ENCODE peak calls at places on chromosomes 5 and 9, in seven cellular contexts. X, K, T, C, L, W and V are unnamed samples.

GRCh38 chr5:68331202-68332108 is 115.9 kb downstream of the PIK3R1 start:
- DNase-seq in C (peak; percentile 80), T (no peak), X (no peak), L (no peak), K (peak; percentile 73), W (no peak), V (no peak)

GRCh38 chr5:125510651-125511050 is 764.2 kb upstream of the ZNF608 start:
- DNase-seq in T (no peak), C (no peak), K (no peak), L (no peak), X (no peak), W (no peak), V (no peak)

GRCh38 chr5:108212775-108213346 is 169.0 kb downstream of the FBXL17 start:
- DNase-seq in K (peak; percentile 57), C (peak; percentile 70), W (no peak), X (peak; percentile 43), L (peak; percentile 75), T (no peak), V (no peak)

GRCh38 chr5:160463775-160464465 is 42.3 kb downstream of the PTTG1 start:
- DNase-seq in K (peak; percentile 86), T (no peak), X (no peak), C (peak; percentile 93), L (peak; percentile 91), W (no peak), V (no peak)

GRCh38 chr5:154771383-154771901 is 16.3 kb downstream of the LARP1 start:
- DNase-seq in L (no peak), X (no peak), T (no peak), K (peak; percentile 94), W (no peak), C (peak; percentile 92), V (no peak)

GRCh38 chr5:73120222-73121108 is at the start of gene TMEM171:
- DNase-seq in T (no peak), L (peak; percentile 42), C (peak; percentile 37), W (no peak), K (peak; percentile 31), X (peak; percentile 71), V (peak; percentile 82)

GRCh38 chr5:98128271-98128670 is 645.2 kb upstream of the RGMB start:
- DNase-seq in T (no peak), K (no peak), W (no peak), X (no peak), C (no peak), L (no peak), V (no peak)

GRCh38 chr5:90996089-90996488 is 387.0 kb downstream of the ARRDC3 start:
- DNase-seq in C (no peak), T (no peak), L (no peak), K (no peak), W (no peak), X (no peak), V (no peak)

GRCh38 chr9:38359297-38359653 is 33.2 kb upstream of the ALDH1B1 start:
- DNase-seq in T (no peak), X (no peak), W (no peak), L (no peak), C (no peak), K (no peak), V (no peak)

GRCh38 chr5:67966712-67967111 is 248.8 kb upstream of the PIK3R1 start:
- DNase-seq in C (no peak), L (no peak), W (no peak), X (no peak), T (no peak), K (no peak), V (no peak)

GRCh38 chr5:129271309-129271708 is 176.8 kb downstream of the ISOC1 start:
- DNase-seq in K (no peak), W (no peak), L (peak; percentile 49), C (no peak), T (no peak), X (no peak), V (no peak)

GRCh38 chr5:179345429-179346321 is at the start of gene ADAMTS2:
- DNase-seq in W (peak; percentile 73), K (no peak), T (no peak), L (no peak), X (peak; percentile 47), C (peak; percentile 56), V (no peak)

GRCh38 chr9:109297899-109298298 is 23.0 kb downstream of the EPB41L4B start:
- DNase-seq in W (no peak), K (peak; percentile 97), C (peak; percentile 66), T (no peak), X (no peak), L (peak; percentile 84), V (no peak)

GRCh38 chr5:856531-857425 is 6.0 kb upstream of the ZDHHC11 start:
- DNase-seq in T (no peak), L (no peak), X (peak; percentile 26), K (peak; percentile 5), W (peak; percentile 7), C (no peak), V (peak; percentile 49)

GRCh38 chr5:143673676-143674468 is 138.1 kb upstream of the HMHB1 start:
- DNase-seq in L (peak; percentile 72), W (no peak), T (no peak), C (no peak), K (no peak), X (no peak), V (no peak)

GRCh38 chr9:16475996-16476395 is 394.5 kb downstream of the BNC2 start:
- DNase-seq in X (no peak), C (no peak), T (no peak), L (no peak), K (no peak), W (no peak), V (no peak)

GRCh38 chr5:15929616-15930303 is 249.8 kb downstream of the MARCHF11 start:
- DNase-seq in L (no peak), K (peak; percentile 87), X (no peak), W (no peak), T (no peak), C (peak; percentile 90), V (no peak)

GRCh38 chr9:83220737-83221136 is 157.8 kb upstream of the RASEF start:
- DNase-seq in K (peak; percentile 89), L (peak; percentile 63), X (no peak), T (no peak), W (no peak), C (peak; percentile 29), V (no peak)

GRCh38 chr9:36441966-36442365 is 41.9 kb upstream of the RNF38 start:
- DNase-seq in K (no peak), T (no peak), L (no peak), X (no peak), C (no peak), W (no peak), V (no peak)

GRCh38 chr5:116522737-116523136 is 51.9 kb downstream of the SEMA6A start:
- DNase-seq in K (no peak), W (no peak), L (no peak), X (no peak), C (no peak), T (no peak), V (no peak)

GRCh38 chr5:116524051-116524450 is 50.6 kb downstream of the SEMA6A start:
- DNase-seq in W (no peak), K (no peak), T (no peak), L (no peak), X (no peak), C (no peak), V (no peak)

GRCh38 chr5:116524505-116524904 is 50.1 kb downstream of the SEMA6A start:
- DNase-seq in C (no peak), T (no peak), K (no peak), L (no peak), X (no peak), W (no peak), V (no peak)

GRCh38 chr5:116525680-116526079 is 48.9 kb downstream of the SEMA6A start:
- DNase-seq in X (no peak), K (no peak), L (no peak), W (no peak), T (no peak), C (no peak), V (no peak)

GRCh38 chr5:116524966-116525365 is 49.7 kb downstream of the SEMA6A start:
- DNase-seq in C (no peak), L (no peak), W (no peak), X (no peak), K (no peak), T (no peak), V (no peak)
- H3K27ac ChIP-seq in C (no peak overlapping the region), L (no peak overlapping the region), W (no peak overlapping the region), X (no peak overlapping the region), K (no peak overlapping the region), T (no peak overlapping the region), V (no peak overlapping the region)

GRCh38 chr9:105881654-105882349 is 187.5 kb downstream of the TMEM38B start:
- DNase-seq in T (no peak), X (peak; percentile 52), L (peak; percentile 79), K (peak; percentile 16), W (peak; percentile 53), C (peak; percentile 53), V (peak; percentile 71)

GRCh38 chr9:105877719-105878118 is 183.4 kb downstream of the TMEM38B start:
- DNase-seq in T (no peak), W (no peak), L (no peak), K (no peak), C (no peak), X (no peak), V (no peak)

GRCh38 chr9:105880517-105880916 is 186.2 kb downstream of the TMEM38B start:
- DNase-seq in W (no peak), K (no peak), L (no peak), X (no peak), T (no peak), C (no peak), V (no peak)

GRCh38 chr9:105883847-105884246 is 189.5 kb downstream of the TMEM38B start:
- DNase-seq in W (no peak), K (no peak), T (no peak), C (no peak), X (no peak), L (no peak), V (no peak)

GRCh38 chr9:105879181-105879580 is 184.8 kb downstream of the TMEM38B start:
- DNase-seq in K (no peak), X (no peak), W (no peak), T (no peak), C (no peak), L (no peak), V (no peak)
- H3K27ac ChIP-seq in K (no peak overlapping the region), X (no peak overlapping the region), W (no peak overlapping the region), T (no peak overlapping the region), C (no peak overlapping the region), L (no peak overlapping the region), V (no peak overlapping the region)

GRCh38 chr5:131973089-131973712 is 27.7 kb upstream of the MEIKIN start:
- DNase-seq in C (no peak), T (no peak), L (no peak), K (no peak), W (no peak), X (no peak), V (no peak)
- H3K27ac ChIP-seq in C (no peak overlapping the region), T (no peak overlapping the region), L (no peak overlapping the region), K (no peak overlapping the region), W (no peak overlapping the region), X (no peak overlapping the region), V (no peak overlapping the region)

DNA sequence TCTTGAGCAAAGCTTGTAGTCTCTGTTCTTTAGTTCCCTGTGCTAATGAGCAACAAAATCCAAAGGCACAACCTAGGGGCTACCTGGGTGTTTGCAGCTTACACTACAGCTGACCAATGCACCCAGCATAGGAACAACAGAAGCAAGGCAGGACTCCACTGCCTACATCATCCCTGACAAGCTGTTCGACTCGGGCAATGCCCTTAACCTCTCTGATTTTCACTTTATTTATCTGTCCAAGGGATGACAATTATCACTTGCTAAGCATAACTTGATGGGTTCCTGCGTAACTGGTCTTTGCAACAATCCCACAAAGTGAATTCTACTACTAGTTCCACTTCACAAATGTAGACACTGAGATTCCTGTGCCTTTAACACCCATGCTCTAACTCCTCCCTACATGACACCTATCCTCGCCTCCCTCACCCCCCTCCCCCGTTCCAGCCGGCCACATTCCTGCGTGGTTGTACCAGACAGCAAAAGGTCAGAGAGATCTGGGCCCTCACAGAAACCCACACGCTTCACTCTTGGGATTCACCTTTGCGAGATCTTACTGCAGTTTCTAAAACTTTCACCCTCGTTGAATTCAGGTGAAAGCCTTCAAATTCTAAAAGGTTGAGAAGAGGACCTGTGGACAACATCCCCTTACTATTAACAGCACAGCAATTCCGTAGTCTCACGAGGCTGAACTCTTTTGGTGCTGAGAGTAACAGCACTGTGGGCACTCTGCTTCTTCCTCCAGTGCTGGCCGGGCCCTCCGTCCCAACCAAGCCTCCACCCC is 995 bp downstream of the IPPK start:
- DNase-seq in T (no peak), X (no peak), W (peak; percentile 54), K (peak; percentile 72), L (peak; percentile 50), C (peak; percentile 65), V (peak; percentile 76)
- H3K27ac ChIP-seq in T (peak overlapping the region; percentile 82), X (peak overlapping the region; percentile 97), W (peak overlapping the region; percentile 98), K (peak overlapping the region; percentile 90), L (peak overlapping the region; percentile 57), C (peak overlapping the region; percentile 85), V (peak overlapping the region; percentile 90)